ENCODE peak calls at places on chromosomes 3 and 15, in four cellular contexts. F is lower lobe of right lung, Y is kidney, X is psoas muscle. N is an unnamed sample.

GRCh38 chr3:53046171-53047170 is 598 bp upstream of the SFMBT1 start:
- DNase-seq in Y (peak), F (peak), X (peak), N (peak)

GRCh38 chr3:138608322-138609214 is at the start of gene FAIM:
- DNase-seq in X (peak), Y (peak), F (peak), N (peak)

GRCh38 chr3:14476583-14477265 is 63.4 kb downstream of the GRIP2 start:
- DNase-seq in X (no peak), F (peak), Y (peak), N (no peak)

GRCh38 chr15:81106560-81106959 is 27.5 kb upstream of the CFAP161 start:
- DNase-seq in X (peak), Y (no peak), F (no peak), N (peak)

GRCh38 chr3:187783098-187783497 is 37.8 kb upstream of the BCL6 start:
- DNase-seq in X (no peak), Y (no peak), F (peak), N (peak)

GRCh38 chr3:76367281-76367680 is 581.9 kb upstream of the ZNF717 start:
- DNase-seq in Y (no peak), X (no peak), F (no peak), N (no peak)

GRCh38 chr3:59318881-59319280 is 269.1 kb upstream of the CFAP20DC start:
- DNase-seq in X (no peak), Y (no peak), F (no peak), N (no peak)

GRCh38 chr3:27923349-27924068 is 201.4 kb upstream of the EOMES start:
- DNase-seq in F (no peak), Y (no peak), X (no peak), N (no peak)

GRCh38 chr3:56830884-56831283 is 29.1 kb upstream of the ARHGEF3 start:
- DNase-seq in X (no peak), Y (no peak), F (no peak), N (no peak)

GRCh38 chr3:106013971-106014370 is 145.2 kb upstream of the CBLB start:
- DNase-seq in X (no peak), F (no peak), Y (no peak), N (no peak)

GRCh38 chr15:31352911-31353811 is 26.5 kb downstream of the KLF13 start:
- DNase-seq in X (peak), Y (no peak), F (peak), N (peak)
- H3K4me3 ChIP-seq in X (peak), Y (no peak), F (peak), N (no peak)

DNA sequence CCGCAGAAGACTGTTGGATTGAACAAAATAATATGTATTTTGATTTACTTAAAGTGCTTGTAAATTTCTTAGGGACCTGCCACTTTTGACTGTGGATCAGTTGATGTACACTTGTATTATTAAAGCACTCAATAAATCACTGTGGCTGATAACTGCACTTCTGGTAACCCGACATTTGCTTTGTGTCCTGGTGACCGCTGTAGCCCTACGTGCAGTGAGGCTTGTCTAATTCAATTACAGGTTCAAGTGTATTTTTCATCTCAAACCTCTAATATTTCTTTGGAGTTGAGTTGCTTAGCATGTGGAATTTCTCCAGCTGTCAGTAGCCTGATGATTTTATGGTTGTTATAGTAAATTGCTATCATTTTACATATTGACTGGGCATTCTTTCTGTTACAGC is 215.3 kb upstream of the UBE2E1 start:
- DNase-seq in F (no peak), X (no peak), Y (no peak), N (no peak)
- H3K27ac ChIP-seq in F (no peak), X (no peak), Y (no peak), N (no peak)

DNA sequence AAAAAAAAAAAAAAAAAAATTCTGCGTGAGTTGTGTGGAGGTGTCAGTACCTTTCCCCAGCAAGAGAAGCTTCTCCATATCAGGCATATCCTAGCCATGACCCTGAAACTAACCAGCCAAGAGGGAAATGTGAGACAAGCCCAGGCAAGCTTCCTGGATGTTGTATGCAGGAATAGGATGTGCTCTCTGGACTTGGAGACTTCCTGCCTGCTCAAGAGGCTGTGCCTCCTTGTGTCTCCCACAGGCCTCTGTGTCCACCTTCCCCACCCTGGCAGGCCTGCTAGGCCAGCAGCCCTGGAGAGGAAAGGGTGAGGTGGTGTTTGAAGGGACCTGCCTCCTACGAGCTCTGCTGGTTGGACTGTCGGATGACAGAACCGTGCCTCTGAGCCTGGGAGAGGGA is 2.1 kb upstream of the DYNLT2B start:
- DNase-seq in X (no peak), F (peak), Y (no peak), N (no peak)
- H3K4me3 ChIP-seq in X (no peak), F (no peak), Y (no peak), N (no peak)

DNA sequence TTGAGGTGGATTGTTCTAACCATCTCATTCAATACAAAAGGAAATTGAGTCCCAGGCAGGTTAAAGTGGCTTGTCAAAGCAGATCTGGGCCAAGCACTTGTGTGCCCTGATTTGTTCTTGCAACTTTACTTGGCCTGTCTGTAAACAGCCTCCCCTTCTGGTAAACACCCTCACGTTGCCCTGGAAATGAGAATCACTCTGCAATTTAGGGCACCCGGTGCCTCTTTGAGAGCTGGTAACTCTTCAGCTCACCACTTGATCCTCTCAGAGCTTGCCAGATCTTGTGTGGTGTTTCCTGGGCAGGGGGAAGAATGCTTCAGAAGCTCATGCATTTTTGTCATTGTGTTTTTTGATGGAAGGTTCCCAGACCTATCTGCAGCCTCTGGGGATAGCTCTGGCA is 11.2 kb downstream of the MED12L start:
- DNase-seq in Y (no peak), X (no peak), F (no peak), N (no peak)
- H3K27ac ChIP-seq in Y (no peak), X (no peak), F (no peak), N (no peak)

DNA sequence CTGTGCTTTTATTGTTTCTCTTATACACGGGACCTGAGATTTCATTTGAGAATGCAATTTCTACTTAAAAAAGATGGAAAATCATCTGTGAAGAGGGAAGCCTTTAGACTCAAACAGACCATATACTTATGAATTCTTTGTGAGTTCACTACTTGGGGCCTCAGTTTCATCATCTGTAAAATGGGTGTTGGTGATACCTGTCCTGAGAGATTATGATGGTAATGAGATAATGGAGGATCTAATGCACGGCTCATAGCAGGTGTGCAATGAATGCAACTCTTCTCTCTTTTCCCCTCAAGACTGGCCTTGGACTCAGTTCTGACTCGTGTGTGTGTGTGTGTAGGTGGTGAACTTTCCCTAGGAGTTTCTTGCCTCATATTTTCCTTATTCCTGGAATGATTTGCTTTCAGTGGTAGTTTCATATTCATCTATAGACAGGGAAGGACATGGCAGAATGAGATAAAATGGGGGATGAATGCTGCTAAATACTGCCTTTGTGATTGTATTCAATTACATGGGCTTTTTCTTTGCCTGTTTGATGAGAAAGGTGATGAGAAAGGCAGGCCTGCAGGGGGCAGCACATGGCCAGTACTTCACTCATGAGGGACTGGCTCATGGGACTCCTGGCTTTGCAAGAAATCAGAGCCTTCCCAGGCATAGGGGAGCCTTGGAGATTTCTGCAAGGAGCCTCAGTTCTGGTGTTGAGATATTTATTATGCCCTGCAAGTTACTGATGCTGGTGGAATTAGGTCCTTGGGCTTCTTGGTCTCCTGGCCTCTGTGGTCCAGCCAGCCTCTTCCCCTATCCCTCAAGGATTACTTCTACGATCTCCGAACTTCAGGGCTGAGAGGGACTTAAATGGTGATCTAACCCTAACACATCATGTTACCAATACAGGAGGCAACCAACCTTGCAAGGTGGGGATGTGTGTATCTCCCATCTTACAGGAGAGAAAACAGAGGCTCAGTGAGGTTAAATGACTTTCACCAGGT is 70.7 kb downstream of the RPLP1 start:
- DNase-seq in Y (peak), F (peak), X (peak), N (peak)
- H3K4me3 ChIP-seq in Y (no peak), F (no peak), X (no peak), N (no peak)

GRCh38 chr3:149532463-149533180 is 58.1 kb downstream of the TM4SF4 start:
- DNase-seq in Y (no peak), X (no peak), F (no peak), N (no peak)

GRCh38 chr3:149527531-149528343 is 53.2 kb downstream of the TM4SF4 start:
- DNase-seq in F (peak), X (no peak), Y (no peak), N (peak)

GRCh38 chr3:149529099-149529498 is 54.6 kb downstream of the TM4SF4 start:
- DNase-seq in F (no peak), X (no peak), Y (no peak), N (no peak)

GRCh38 chr3:149523899-149524298 is 49.4 kb downstream of the TM4SF4 start:
- DNase-seq in X (no peak), F (no peak), Y (no peak), N (no peak)

GRCh38 chr3:149528344-149528657 is 53.8 kb downstream of the TM4SF4 start:
- DNase-seq in Y (no peak), X (no peak), F (no peak), N (peak)
- H3K27ac ChIP-seq in Y (peak), X (no peak), F (peak), N (peak)

DNA sequence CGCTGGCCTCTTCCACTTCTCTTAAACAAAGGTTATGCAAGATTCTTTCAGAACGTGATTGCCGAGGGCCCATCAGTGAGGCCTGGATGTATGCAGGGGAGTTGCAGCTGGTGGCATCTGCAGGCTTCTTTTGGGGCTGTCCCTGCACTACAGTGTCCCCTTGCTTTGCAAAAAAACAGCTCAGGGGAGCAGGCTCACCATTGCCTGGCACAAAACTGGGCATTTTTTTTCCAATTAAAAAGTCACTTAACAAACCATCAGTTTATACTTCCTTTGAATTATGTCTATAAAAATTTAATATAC is 148.6 kb downstream of the ATP10A start:
- DNase-seq in X (no peak), F (no peak), Y (no peak), N (no peak)
- H3K4me3 ChIP-seq in X (no peak), F (no peak), Y (no peak), N (no peak)

GRCh38 chr15:99571299-99571698 is 5.5 kb downstream of the MEF2A start:
- DNase-seq in Y (no peak), F (no peak), X (no peak), N (no peak)
- H3K27ac ChIP-seq in Y (no peak), F (no peak), X (peak), N (no peak)